ENCODE peak calls at places on chromosomes 1 and 21, in nine cellular contexts. V is BJ; W is stimulated activated CD8-positive, alpha-beta memory T cell treated with anti-CD3 and anti-CD28 coated beads, Interleukin-2, amount 100 ng/mL, for 1 hour; U is GM19239; E is COR-L47; K is HEK293T; S is AML-193; R is left lung; P is EL. A is an unnamed sample.

GRCh38 chr1:51488372-51489050 is 30.6 kb downstream of the EPS15 start:
- DNase-seq in S (no peak), W (no peak), V (no peak), R (no peak), E (no peak), P (peak), U (no peak), K (no peak), A (no peak)

GRCh38 chr21:15222711-15223110 is 157.9 kb upstream of the NRIP1 start:
- DNase-seq in R (no peak), U (no peak), P (peak), K (no peak), V (no peak), S (no peak), E (no peak), W (no peak), A (no peak)

GRCh38 chr21:44701023-44701400 is 4.0 kb downstream of the KRTAP10-12 start:
- DNase-seq in V (no peak), P (no peak), W (no peak), R (no peak), U (no peak), K (no peak), E (no peak), S (no peak), A (no peak)

GRCh38 chr1:207470927-207471326 is 16.8 kb downstream of the CR2 start:
- DNase-seq in V (no peak), P (no peak), U (no peak), S (no peak), W (no peak), R (no peak), K (no peak), E (no peak), A (no peak)

GRCh38 chr1:226640288-226640687 is 91.7 kb downstream of the STUM start:
- DNase-seq in R (peak), K (no peak), W (no peak), S (no peak), U (no peak), E (no peak), V (no peak), P (no peak), A (no peak)

GRCh38 chr1:1114431-1114830 is 1.5 kb downstream of the C1orf159 start:
- DNase-seq in U (no peak), S (no peak), V (no peak), R (no peak), P (no peak), K (no peak), E (no peak), W (no peak), A (no peak)

GRCh38 chr1:95039360-95040031 is 33.3 kb downstream of the ALG14 start:
- DNase-seq in V (no peak), W (no peak), U (no peak), E (no peak), R (no peak), K (no peak), S (no peak), P (no peak), A (no peak)

GRCh38 chr1:233730809-233731208 is 116.9 kb downstream of the KCNK1 start:
- DNase-seq in P (no peak), K (peak), W (no peak), S (no peak), R (no peak), U (no peak), E (no peak), V (no peak), A (no peak)

GRCh38 chr1:6991271-6991670 is 206.0 kb downstream of the CAMTA1 start:
- DNase-seq in P (peak), V (no peak), S (no peak), R (no peak), E (no peak), U (no peak), K (no peak), W (no peak), A (no peak)

GRCh38 chr1:207848234-207848633 is 62.7 kb downstream of the CD34 start:
- DNase-seq in U (peak), R (peak), V (no peak), S (peak), P (peak), E (no peak), K (no peak), W (no peak), A (peak)

GRCh38 chr1:153459655-153460054 is 796 bp downstream of the S100A7 start:
- DNase-seq in P (no peak), S (no peak), W (no peak), E (no peak), R (no peak), U (no peak), K (no peak), V (no peak), A (no peak)

GRCh38 chr1:180842052-180842451 is 70.6 kb upstream of the KIAA1614 start:
- DNase-seq in K (no peak), V (peak), E (no peak), R (no peak), S (no peak), P (peak), U (no peak), W (no peak), A (no peak)

GRCh38 chr1:43976045-43976444 is 1.3 kb downstream of the ATP6V0B start:
- DNase-seq in W (no peak), P (no peak), V (no peak), E (no peak), K (no peak), S (no peak), R (no peak), U (no peak), A (no peak)

GRCh38 chr1:106768501-106768900 is 288.0 kb upstream of the PRMT6 start:
- DNase-seq in W (no peak), E (no peak), R (no peak), V (no peak), P (no peak), S (no peak), K (no peak), U (no peak), A (no peak)

GRCh38 chr1:1120096-1120495 is 4.2 kb upstream of the C1orf159 start:
- DNase-seq in E (no peak), S (no peak), U (no peak), P (no peak), V (no peak), K (no peak), W (no peak), R (peak), A (no peak)

GRCh38 chr1:26066857-26067256 is 573 bp downstream of the TRIM63 start:
- DNase-seq in U (no peak), W (no peak), P (no peak), V (no peak), S (no peak), E (no peak), R (no peak), K (no peak), A (no peak)

GRCh38 chr1:192809286-192810252 is 730 bp downstream of the RGS2 start:
- DNase-seq in P (peak), R (peak), S (peak), U (no peak), W (peak), E (peak), K (peak), V (no peak), A (peak)

GRCh38 chr1:160708821-160709220 is 2.8 kb downstream of the CD48 start:
- DNase-seq in P (no peak), R (no peak), E (no peak), U (no peak), V (no peak), W (no peak), K (no peak), S (no peak), A (no peak)

GRCh38 chr1:156726549-156727226 is 1.6 kb upstream of the METTL25B start:
- DNase-seq in V (no peak), S (peak), U (peak), P (peak), R (no peak), E (peak), W (peak), K (peak), A (peak)

GRCh38 chr21:16250282-16250681 is 520.5 kb downstream of the USP25 start:
- DNase-seq in P (no peak), K (no peak), V (no peak), U (no peak), W (no peak), R (no peak), S (no peak), E (no peak), A (no peak)

GRCh38 chr1:246001821-246002220 is 505.3 kb downstream of the SMYD3 start:
- DNase-seq in U (no peak), K (no peak), W (no peak), V (no peak), E (no peak), P (no peak), S (no peak), R (no peak), A (no peak)

GRCh38 chr1:40306296-40306695 is 10.8 kb downstream of the COL9A2 start:
- DNase-seq in S (no peak), U (no peak), R (no peak), W (no peak), P (no peak), V (no peak), E (no peak), K (peak), A (no peak)

GRCh38 chr1:20719261-20719660 is 1.5 kb upstream of the KIF17 start:
- DNase-seq in S (no peak), W (no peak), R (peak), V (no peak), K (no peak), E (no peak), P (no peak), U (no peak), A (no peak)

GRCh38 chr21:31780944-31781343 is 49.0 kb upstream of the SCAF4 start:
- DNase-seq in R (no peak), W (no peak), E (peak), V (no peak), K (no peak), U (no peak), P (no peak), S (no peak), A (no peak)

GRCh38 chr1:2594001-2594640 is 7.5 kb downstream of the PRXL2B start:
- DNase-seq in V (no peak), U (no peak), K (no peak), R (peak), S (no peak), E (peak), P (peak), W (no peak), A (peak)

GRCh38 chr1:37828410-37829074 is 20.5 kb upstream of the YRDC start:
- DNase-seq in K (no peak), R (no peak), U (no peak), W (no peak), P (no peak), V (no peak), S (no peak), E (no peak), A (no peak)

GRCh38 chr1:98921817-98922216 is 82.8 kb downstream of the PLPPR5 start:
- DNase-seq in P (peak), W (no peak), K (no peak), S (no peak), V (no peak), E (no peak), R (no peak), U (no peak), A (no peak)

GRCh38 chr21:29715089-29715488 is 224.7 kb downstream of the GRIK1 start:
- DNase-seq in W (no peak), V (no peak), K (no peak), U (no peak), R (no peak), P (no peak), E (no peak), S (no peak), A (no peak)

GRCh38 chr1:108889706-108890105 is 12.9 kb downstream of the GPSM2 start:
- DNase-seq in U (no peak), W (no peak), V (no peak), S (no peak), K (no peak), E (no peak), P (no peak), R (no peak), A (no peak)

GRCh38 chr1:61605607-61606321 is 119.2 kb downstream of the TM2D1 start:
- DNase-seq in K (no peak), R (no peak), U (no peak), V (no peak), S (no peak), W (no peak), P (peak), E (no peak), A (no peak)

GRCh38 chr1:155004352-155005075 is 1.9 kb downstream of the ZBTB7B start:
- DNase-seq in U (no peak), P (no peak), S (no peak), K (no peak), V (no peak), W (no peak), E (no peak), R (no peak), A (no peak)

GRCh38 chr1:240672132-240672811 is 60.3 kb upstream of the GREM2 start:
- DNase-seq in K (no peak), S (no peak), W (no peak), V (no peak), U (no peak), P (no peak), E (no peak), R (no peak), A (no peak)

GRCh38 chr1:230143534-230143933 is 76.5 kb downstream of the GALNT2 start:
- DNase-seq in W (no peak), U (no peak), V (no peak), K (no peak), S (no peak), R (no peak), P (no peak), E (peak), A (no peak)

GRCh38 chr1:83994111-83994510 is 4.8 kb downstream of the TTLL7 start:
- DNase-seq in E (no peak), P (no peak), U (no peak), W (no peak), K (no peak), R (no peak), S (no peak), V (no peak), A (no peak)

GRCh38 chr1:65068202-65069011 is 79.6 kb upstream of the AK4 start:
- DNase-seq in W (no peak), E (peak), K (no peak), S (peak), P (peak), U (no peak), R (no peak), V (no peak), A (peak)

GRCh38 chr1:27192039-27192529 is 37.2 kb upstream of the SLC9A1 start:
- DNase-seq in P (no peak), K (no peak), U (no peak), W (no peak), S (no peak), R (no peak), E (no peak), V (no peak), A (no peak)

GRCh38 chr1:20194770-20195463 is 8.6 kb upstream of the PLA2G2C start:
- DNase-seq in W (peak), V (no peak), P (peak), K (peak), U (peak), S (peak), R (peak), E (peak), A (peak)

GRCh38 chr1:24553931-24554330 is 2.0 kb upstream of the NCMAP start:
- DNase-seq in E (no peak), P (no peak), S (no peak), U (no peak), W (no peak), K (no peak), R (no peak), V (no peak), A (no peak)